ENCODE peak calls at places on chromosome 17, in nine cellular contexts. Z is PC-9, F is SJSA1, V is HCT116, U is neural progenitor cell, W is mesendoderm, B is heart left ventricle, P is OCI-LY7, H is GM23338. Q is an unnamed sample.

GRCh38 chr17:59366773-59367656 is 35.6 kb downstream of the YPEL2 start:
- DNase-seq in B (peak; percentile 60), Z (no peak), U (no peak), H (no peak), V (no peak), F (no peak), W (peak; percentile 96), P (no peak), Q (peak; percentile 51)

GRCh38 chr17:76805319-76805718 is 62.9 kb upstream of the MGAT5B start:
- DNase-seq in V (no peak), B (no peak), P (no peak), W (no peak), H (no peak), Z (peak; percentile 15), F (no peak), U (no peak), Q (no peak)

GRCh38 chr17:958712-959451 is 20.7 kb downstream of the NXN start:
- DNase-seq in V (no peak), W (no peak), Z (no peak), U (no peak), B (no peak), P (no peak), H (peak; percentile 60), F (no peak), Q (no peak)

GRCh38 chr17:41486809-41487530 is 2.7 kb downstream of the KRT36 start:
- DNase-seq in V (no peak), F (no peak), H (peak; percentile 89), Z (no peak), B (no peak), W (peak; percentile 72), P (peak; percentile 35), U (peak; percentile 61), Q (peak; percentile 53)

GRCh38 chr17:19254651-19255050 is 17.5 kb downstream of the EPN2 start:
- DNase-seq in W (peak; percentile 53), U (no peak), Z (no peak), H (no peak), V (no peak), F (no peak), B (no peak), P (no peak), Q (no peak)

GRCh38 chr17:77610518-77610893 is 348.0 kb upstream of the TNRC6C start:
- DNase-seq in Z (no peak), B (no peak), P (no peak), H (no peak), W (no peak), V (no peak), U (no peak), F (no peak), Q (no peak)

GRCh38 chr17:66986659-66987058 is 22.2 kb downstream of the CACNG4 start:
- DNase-seq in U (no peak), H (no peak), Z (no peak), B (no peak), V (no peak), F (no peak), P (no peak), W (no peak), Q (no peak)

GRCh38 chr17:4003501-4004421 is 39.5 kb upstream of the ATP2A3 start:
- DNase-seq in F (no peak), Z (no peak), U (peak; percentile 43), P (no peak), W (peak; percentile 61), V (no peak), B (no peak), H (peak; percentile 66), Q (no peak)

GRCh38 chr17:37060966-37061365 is 112.2 kb downstream of the AATF start:
- DNase-seq in P (no peak), V (no peak), U (no peak), H (no peak), B (no peak), F (no peak), Z (peak; percentile 10), W (no peak), Q (no peak)

GRCh38 chr17:37060094-37060493 is 111.3 kb downstream of the AATF start:
- DNase-seq in B (no peak), W (no peak), H (no peak), U (no peak), F (no peak), V (no peak), P (no peak), Z (no peak), Q (no peak)

GRCh38 chr17:37054894-37055293 is 106.1 kb downstream of the AATF start:
- DNase-seq in B (no peak), U (no peak), P (no peak), Z (no peak), W (no peak), V (no peak), F (no peak), H (no peak), Q (no peak)

GRCh38 chr17:37055511-37055910 is 106.8 kb downstream of the AATF start:
- DNase-seq in F (no peak), W (no peak), V (no peak), U (no peak), P (no peak), H (no peak), Z (no peak), B (no peak), Q (no peak)

DNA sequence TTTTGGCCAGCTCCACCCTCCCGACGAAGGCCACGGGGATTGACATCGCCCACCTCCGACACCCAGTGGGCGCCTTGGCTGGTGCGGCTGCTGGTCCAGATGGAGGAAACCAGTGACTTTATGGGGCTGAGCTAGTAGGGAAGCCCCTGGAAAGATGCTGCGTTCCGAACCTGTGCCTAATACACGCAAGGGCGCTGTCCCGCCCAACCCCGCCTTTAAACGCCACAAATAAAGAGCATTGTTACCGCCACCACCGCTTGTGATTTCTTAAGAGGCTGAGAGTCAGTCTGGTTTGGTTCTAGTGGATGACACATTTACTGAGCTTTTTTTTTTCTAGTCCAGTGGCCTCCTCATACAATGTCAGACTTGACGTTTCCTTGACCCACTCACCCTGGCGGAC is 107.9 kb downstream of the AATF start:
- DNase-seq in Z (no peak), H (no peak), W (no peak), V (no peak), F (no peak), B (no peak), P (no peak), U (no peak), Q (no peak)
- H3K36me3 ChIP-seq in Z (no peaks in the 10 kb centered on the region), H (no peaks in the 10 kb centered on the region), W (peaks cover 5% of the 10 kb centered on the region), V (peaks cover 10% of the 10 kb centered on the region), F (peaks cover 8% of the 10 kb centered on the region), B (peaks cover 47% of the 10 kb centered on the region), P (peaks cover 24% of the 10 kb centered on the region), U (no peaks in the 10 kb centered on the region), Q (no peaks in the 10 kb centered on the region)

GRCh38 chr17:5583426-5584382 is 605 bp downstream of the NLRP1 start:
- DNase-seq in P (no peak), V (no peak), U (no peak), H (no peak), F (no peak), Z (no peak), W (no peak), B (peak; percentile 43), Q (no peak)

GRCh38 chr17:5580367-5580766 is 3.9 kb downstream of the NLRP1 start:
- DNase-seq in B (no peak), F (no peak), U (no peak), V (no peak), H (no peak), P (no peak), Z (no peak), W (no peak), Q (no peak)

GRCh38 chr17:5580974-5581373 is 3.3 kb downstream of the NLRP1 start:
- DNase-seq in F (no peak), Z (no peak), P (no peak), V (no peak), H (no peak), U (no peak), W (no peak), B (no peak), Q (no peak)

GRCh38 chr17:5582177-5582885 is 2.0 kb downstream of the NLRP1 start:
- DNase-seq in H (no peak), V (no peak), W (no peak), F (no peak), Z (no peak), B (no peak), U (no peak), P (no peak), Q (no peak)

GRCh38 chr17:5581655-5582054 is 2.7 kb downstream of the NLRP1 start:
- DNase-seq in W (no peak), P (no peak), H (no peak), Z (no peak), U (no peak), V (no peak), F (no peak), B (no peak), Q (no peak)
- H3K4me1 ChIP-seq in W (no peaks in the 10 kb centered on the region), P (peaks cover 26% of the 10 kb centered on the region), H (peaks cover 4% of the 10 kb centered on the region), Z (peaks cover 15% of the 10 kb centered on the region), U (no peaks in the 10 kb centered on the region), V (peaks cover 10% of the 10 kb centered on the region), F (peaks cover 26% of the 10 kb centered on the region), B (peaks cover 31% of the 10 kb centered on the region), Q (no peaks in the 10 kb centered on the region)

GRCh38 chr17:74755533-74755932 is 7.1 kb downstream of the NHERF1 start:
- DNase-seq in V (no peak), W (no peak), H (no peak), Z (no peak), F (no peak), P (no peak), B (no peak), U (no peak), Q (no peak)

GRCh38 chr17:74758846-74759163 is 10.4 kb downstream of the NHERF1 start:
- DNase-seq in W (no peak), U (no peak), B (peak; percentile 54), Z (peak; percentile 31), H (no peak), V (no peak), F (no peak), P (no peak), Q (no peak)

GRCh38 chr17:74757502-74757901 is 9.1 kb downstream of the NHERF1 start:
- DNase-seq in F (no peak), Z (peak; percentile 56), W (no peak), U (no peak), H (no peak), B (peak; percentile 64), V (no peak), P (no peak), Q (no peak)

GRCh38 chr17:74757931-74758845 is 9.8 kb downstream of the NHERF1 start:
- DNase-seq in W (no peak), F (no peak), U (no peak), B (peak; percentile 69), P (no peak), Z (peak; percentile 65), H (no peak), V (no peak), Q (no peak)

DNA sequence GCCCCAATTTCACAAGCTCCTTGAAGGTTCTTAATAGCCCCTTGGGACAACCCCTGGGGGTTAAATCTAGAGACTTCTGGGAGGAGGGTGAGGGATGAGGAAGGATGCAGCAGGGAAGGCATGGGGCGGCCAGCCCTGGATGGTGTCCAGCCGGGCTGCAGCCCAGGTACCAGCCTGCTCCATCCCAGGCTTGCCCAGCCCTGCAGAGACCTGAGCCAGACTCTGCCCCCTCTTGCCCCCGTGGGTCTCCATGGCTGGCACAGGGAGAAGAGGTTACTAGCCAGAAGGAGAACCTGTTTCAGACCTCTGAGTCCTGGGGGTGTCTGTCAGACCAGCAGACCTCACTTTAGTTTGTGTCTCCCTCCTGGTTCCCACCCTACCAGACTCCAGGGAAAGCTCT is 8.5 kb downstream of the NHERF1 start:
- DNase-seq in F (no peak), P (no peak), B (no peak), W (no peak), U (no peak), V (no peak), H (no peak), Z (no peak), Q (no peak)
- H3K27ac ChIP-seq in F (no peak overlapping the region), P (no peak overlapping the region), B (no peak overlapping the region), W (no peak overlapping the region), U (no peak overlapping the region), V (peak overlapping the region; percentile 63), H (no peak overlapping the region), Z (no peak overlapping the region), Q (peak overlapping the region; percentile 14)

GRCh38 chr17:63406689-63407330 is 39.3 kb downstream of the CYB561 start:
- DNase-seq in F (peak; percentile 83), V (peak; percentile 93), Z (peak; percentile 55), B (peak; percentile 66), U (peak; percentile 92), H (peak; percentile 96), W (peak; percentile 92), P (peak; percentile 88), Q (peak; percentile 91)

GRCh38 chr17:63405020-63405419 is 41.1 kb downstream of the CYB561 start:
- DNase-seq in F (no peak), W (no peak), B (no peak), Z (no peak), U (no peak), V (no peak), H (no peak), P (no peak), Q (no peak)

GRCh38 chr17:63405741-63406261 is 40.3 kb downstream of the CYB561 start:
- DNase-seq in B (no peak), U (peak; percentile 75), H (peak; percentile 92), F (no peak), V (peak; percentile 62), W (peak; percentile 69), P (peak; percentile 78), Z (no peak), Q (no peak)

GRCh38 chr17:63412234-63412633 is 33.9 kb downstream of the CYB561 start:
- DNase-seq in U (no peak), Z (no peak), V (no peak), H (no peak), F (no peak), B (no peak), P (no peak), W (no peak), Q (no peak)

DNA sequence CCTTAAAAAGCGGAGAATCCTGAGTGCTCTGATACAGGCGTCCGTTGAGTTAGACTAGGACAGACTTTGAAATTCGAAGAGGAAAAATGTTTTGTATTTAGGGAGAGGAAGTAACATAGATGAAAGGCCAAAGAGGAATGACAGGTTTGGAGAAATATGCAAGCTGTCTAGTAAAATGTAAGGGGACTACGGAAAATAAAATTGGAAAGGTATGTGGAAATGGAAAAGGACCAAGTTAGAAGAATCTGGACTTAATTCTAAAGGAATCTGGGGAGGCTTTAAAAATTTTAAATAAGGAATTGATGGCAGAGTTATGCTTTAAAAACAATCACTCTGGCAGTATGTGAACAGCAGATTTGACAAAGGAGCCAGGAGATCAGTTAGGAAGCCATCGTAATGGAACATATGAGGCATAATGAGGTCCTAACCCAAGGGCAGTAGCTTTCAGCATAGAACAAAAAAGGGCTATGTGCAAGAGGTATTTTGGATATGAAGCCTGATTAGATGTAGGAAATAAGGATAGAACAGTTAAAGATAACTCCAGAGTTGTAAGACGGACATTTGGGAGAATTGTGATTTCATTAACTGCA is 38.3 kb downstream of the CYB561 start:
- DNase-seq in F (no peak), V (no peak), B (no peak), W (no peak), H (no peak), Z (no peak), U (no peak), P (no peak), Q (no peak)
- H3K36me3 ChIP-seq in F (peaks cover 8% of the 10 kb centered on the region), V (no peaks in the 10 kb centered on the region), B (peaks cover 32% of the 10 kb centered on the region), W (no peaks in the 10 kb centered on the region), H (no peaks in the 10 kb centered on the region), Z (peaks cover 63% of the 10 kb centered on the region), U (no peaks in the 10 kb centered on the region), P (no peaks in the 10 kb centered on the region), Q (no peaks in the 10 kb centered on the region)